ENCODE peak calls at places on chromosome X, in five cellular contexts. One of them, this sample, is unnamed. For H3K4me1, the result is how much of the 10 kb centered on the place peaks cover.

GRCh38 chrX:131521824-131522223 is 22.1 kb upstream of the OR13H1 start:
- DNase-seq in colonic mucosa: no peak
- DNase-seq in GM12878: no peak
- DNase-seq in pancreas: no peak
- DNase-seq in mammary epithelial cell: no peak
- DNase-seq in this sample: no peak

GRCh38 chrX:53223955-53224859 is 800 bp downstream of the KDM5C start:
- DNase-seq in colonic mucosa: peak
- DNase-seq in GM12878: no peak
- DNase-seq in pancreas: peak
- DNase-seq in mammary epithelial cell: peak
- DNase-seq in this sample: no peak

GRCh38 chrX:151396042-151396826 is 772 bp upstream of the VMA21 start:
- DNase-seq in colonic mucosa: no peak
- DNase-seq in GM12878: peak
- DNase-seq in pancreas: no peak
- DNase-seq in mammary epithelial cell: no peak
- DNase-seq in this sample: no peak

GRCh38 chrX:80929251-80929650 is 119.6 kb upstream of the BRWD3 start:
- DNase-seq in colonic mucosa: no peak
- DNase-seq in GM12878: no peak
- DNase-seq in pancreas: no peak
- DNase-seq in mammary epithelial cell: no peak
- DNase-seq in this sample: no peak

GRCh38 chrX:44244008-44244407 is 99.5 kb downstream of the EFHC2 start:
- DNase-seq in colonic mucosa: no peak
- DNase-seq in GM12878: no peak
- DNase-seq in pancreas: no peak
- DNase-seq in mammary epithelial cell: peak
- DNase-seq in this sample: no peak

GRCh38 chrX:109911046-109911445 is 91.9 kb upstream of the TMEM164 start:
- DNase-seq in colonic mucosa: no peak
- DNase-seq in GM12878: no peak
- DNase-seq in pancreas: no peak
- DNase-seq in mammary epithelial cell: no peak
- DNase-seq in this sample: no peak

GRCh38 chrX:120238947-120239346 is 11.7 kb upstream of the ZBTB33 start:
- DNase-seq in colonic mucosa: no peak
- DNase-seq in GM12878: no peak
- DNase-seq in pancreas: no peak
- DNase-seq in mammary epithelial cell: no peak
- DNase-seq in this sample: no peak

GRCh38 chrX:129875669-129876068 is 30.3 kb upstream of the UTP14A start:
- DNase-seq in colonic mucosa: no peak
- DNase-seq in GM12878: no peak
- DNase-seq in pancreas: no peak
- DNase-seq in mammary epithelial cell: peak
- DNase-seq in this sample: no peak

GRCh38 chrX:11349661-11350337 is 56.6 kb downstream of the AMELX start:
- DNase-seq in colonic mucosa: no peak
- DNase-seq in GM12878: no peak
- DNase-seq in pancreas: no peak
- DNase-seq in mammary epithelial cell: no peak
- DNase-seq in this sample: no peak

GRCh38 chrX:73930300-73930699 is 367.3 kb downstream of the CHIC1 start:
- DNase-seq in colonic mucosa: no peak
- DNase-seq in GM12878: no peak
- DNase-seq in pancreas: no peak
- DNase-seq in mammary epithelial cell: peak
- DNase-seq in this sample: no peak

GRCh38 chrX:54043696-54044125 is 562 bp downstream of the PHF8 start:
- DNase-seq in colonic mucosa: peak
- DNase-seq in GM12878: no peak
- DNase-seq in pancreas: no peak
- DNase-seq in mammary epithelial cell: peak
- DNase-seq in this sample: peak

GRCh38 chrX:100264200-100264599 is 145.9 kb downstream of the PCDH19 start:
- DNase-seq in colonic mucosa: no peak
- DNase-seq in GM12878: peak
- DNase-seq in pancreas: no peak
- DNase-seq in mammary epithelial cell: peak
- DNase-seq in this sample: no peak

GRCh38 chrX:97740044-97740443 is 856.3 kb downstream of the RPA4 start:
- DNase-seq in colonic mucosa: no peak
- DNase-seq in GM12878: no peak
- DNase-seq in pancreas: no peak
- DNase-seq in mammary epithelial cell: peak
- DNase-seq in this sample: no peak

GRCh38 chrX:111100191-111100590 is 4.2 kb downstream of the PAK3 start:
- DNase-seq in colonic mucosa: peak
- DNase-seq in GM12878: no peak
- DNase-seq in pancreas: peak
- DNase-seq in mammary epithelial cell: peak
- DNase-seq in this sample: no peak

GRCh38 chrX:96081891-96082290 is 602.8 kb upstream of the DIAPH2 start:
- DNase-seq in colonic mucosa: no peak
- DNase-seq in GM12878: no peak
- DNase-seq in pancreas: no peak
- DNase-seq in mammary epithelial cell: no peak
- DNase-seq in this sample: no peak

GRCh38 chrX:110310896-110311295 is 7.0 kb downstream of the AMMECR1 start:
- DNase-seq in colonic mucosa: no peak
- DNase-seq in GM12878: no peak
- DNase-seq in pancreas: no peak
- DNase-seq in mammary epithelial cell: no peak
- DNase-seq in this sample: no peak

GRCh38 chrX:44874481-44875184 is 1.6 kb downstream of the KDM6A start:
- DNase-seq in colonic mucosa: peak
- DNase-seq in GM12878: no peak
- DNase-seq in pancreas: peak
- DNase-seq in mammary epithelial cell: peak
- DNase-seq in this sample: no peak

GRCh38 chrX:49230500-49231232 is 2.5 kb downstream of the CACNA1F start:
- DNase-seq in colonic mucosa: peak
- DNase-seq in GM12878: no peak
- DNase-seq in pancreas: peak
- DNase-seq in mammary epithelial cell: no peak
- DNase-seq in this sample: peak

GRCh38 chrX:150627957-150628356 is 59.5 kb downstream of the MTM1 start:
- DNase-seq in colonic mucosa: no peak
- DNase-seq in GM12878: no peak
- DNase-seq in pancreas: no peak
- DNase-seq in mammary epithelial cell: no peak
- DNase-seq in this sample: no peak

GRCh38 chrX:10901290-10901633 is 209.9 kb upstream of the HCCS start:
- DNase-seq in colonic mucosa: no peak
- DNase-seq in GM12878: no peak
- DNase-seq in pancreas: no peak
- DNase-seq in mammary epithelial cell: no peak
- DNase-seq in this sample: no peak

GRCh38 chrX:2220829-2221567 is 279.8 kb downstream of the DHRSX start:
- DNase-seq in colonic mucosa: no peak
- DNase-seq in GM12878: no peak
- DNase-seq in pancreas: no peak
- DNase-seq in mammary epithelial cell: no peak
- DNase-seq in this sample: no peak

GRCh38 chrX:11267311-11267910 is 25.8 kb upstream of the AMELX start:
- DNase-seq in colonic mucosa: no peak
- DNase-seq in GM12878: no peak
- DNase-seq in pancreas: no peak
- DNase-seq in mammary epithelial cell: no peak
- DNase-seq in this sample: no peak

DNA sequence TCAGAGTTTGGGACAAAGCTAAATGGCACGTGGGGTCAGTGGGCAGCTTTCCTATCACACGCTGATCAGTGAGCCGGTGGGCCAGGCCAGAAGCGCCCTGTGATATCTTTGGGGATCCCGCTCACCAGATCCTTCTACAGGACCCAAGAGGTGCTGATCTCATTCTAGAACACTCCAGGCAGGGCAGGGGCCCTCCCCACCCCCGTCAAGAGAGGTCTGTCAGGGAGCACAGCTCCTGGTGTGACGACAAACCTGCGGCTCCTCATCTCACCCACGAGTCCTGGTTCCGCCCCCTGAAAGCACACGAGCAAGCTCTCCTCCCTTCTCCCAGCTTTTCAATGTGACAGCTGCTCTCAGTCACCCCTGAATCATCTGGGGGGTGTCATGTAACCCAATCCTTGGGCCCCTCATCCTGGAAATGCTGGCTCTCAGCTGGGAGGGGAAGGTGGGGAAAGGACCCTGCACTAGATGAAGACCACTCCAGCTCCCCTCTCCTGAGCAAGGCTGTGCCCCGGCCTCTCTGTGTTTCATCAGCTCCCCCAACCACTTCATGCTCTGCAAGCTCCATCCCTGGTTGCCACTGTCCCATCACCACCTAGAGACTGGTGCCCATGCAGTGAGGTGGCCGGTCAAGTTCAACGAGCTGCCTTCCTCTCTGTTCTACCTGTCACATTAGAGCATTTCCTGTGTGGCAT is 4.6 kb downstream of the HCFC1 start:
- DNase-seq in colonic mucosa: no peak
- DNase-seq in GM12878: no peak
- DNase-seq in pancreas: no peak
- DNase-seq in mammary epithelial cell: no peak
- DNase-seq in this sample: no peak
- H3K4me1 ChIP-seq in colonic mucosa: under half
- H3K4me1 ChIP-seq in GM12878: under half
- H3K4me1 ChIP-seq in pancreas: under half
- H3K4me1 ChIP-seq in mammary epithelial cell: under half
- H3K4me1 ChIP-seq in this sample: under half

DNA sequence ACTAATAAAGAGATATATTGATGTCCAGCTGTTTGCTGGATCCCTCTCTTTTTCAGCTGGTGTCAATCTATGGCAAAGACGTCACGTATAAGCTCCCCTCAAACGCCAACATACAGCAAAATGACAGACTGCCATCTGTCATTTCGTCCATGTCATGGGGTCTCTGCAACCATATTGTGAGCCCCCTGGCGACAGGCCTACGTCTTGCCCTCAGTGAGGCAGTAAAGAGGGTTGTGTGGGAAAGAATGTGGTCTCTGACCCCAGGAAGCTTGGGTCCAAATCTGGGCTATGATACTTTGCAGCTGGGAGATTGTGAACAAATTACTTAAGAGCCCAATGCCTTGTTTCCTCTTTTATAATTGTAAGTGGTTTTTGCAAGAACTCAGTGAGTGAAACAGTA is 7.4 kb downstream of the SUPT20HL2 start:
- DNase-seq in colonic mucosa: no peak
- DNase-seq in GM12878: no peak
- DNase-seq in pancreas: no peak
- DNase-seq in mammary epithelial cell: no peak
- DNase-seq in this sample: no peak
- TF ChIP-seq CTCF in colonic mucosa: no peak
- TF ChIP-seq CTCF in GM12878: no peak
- TF ChIP-seq CTCF in pancreas: no peak
- TF ChIP-seq CTCF in mammary epithelial cell: no peak
- TF ChIP-seq CTCF in this sample: no peak

DNA sequence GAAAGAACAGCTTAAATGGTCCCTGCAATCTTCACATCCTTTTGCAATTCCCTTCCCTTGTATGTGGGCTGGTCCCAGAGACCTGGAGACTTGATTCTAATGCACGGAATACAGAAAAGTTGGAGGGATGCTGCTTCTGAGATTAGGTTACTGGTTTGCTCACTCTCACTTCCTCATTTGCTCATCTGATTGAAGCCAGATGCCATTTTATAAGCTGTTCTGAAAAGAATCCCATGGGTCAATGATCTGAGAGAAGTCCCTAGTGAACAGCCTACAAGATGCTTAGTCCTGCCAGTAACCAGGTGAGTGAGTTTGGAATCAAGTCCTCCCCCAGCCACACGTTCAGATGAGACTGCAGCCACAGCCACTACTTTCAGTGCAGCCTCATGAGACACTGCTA is 35.9 kb downstream of the MAGEA1 start:
- DNase-seq in colonic mucosa: no peak
- DNase-seq in GM12878: peak
- DNase-seq in pancreas: no peak
- DNase-seq in mammary epithelial cell: no peak
- DNase-seq in this sample: no peak
- H3K27ac ChIP-seq in colonic mucosa: no peak
- H3K27ac ChIP-seq in GM12878: no peak
- H3K27ac ChIP-seq in pancreas: no peak
- H3K27ac ChIP-seq in mammary epithelial cell: no peak
- H3K27ac ChIP-seq in this sample: no peak

DNA sequence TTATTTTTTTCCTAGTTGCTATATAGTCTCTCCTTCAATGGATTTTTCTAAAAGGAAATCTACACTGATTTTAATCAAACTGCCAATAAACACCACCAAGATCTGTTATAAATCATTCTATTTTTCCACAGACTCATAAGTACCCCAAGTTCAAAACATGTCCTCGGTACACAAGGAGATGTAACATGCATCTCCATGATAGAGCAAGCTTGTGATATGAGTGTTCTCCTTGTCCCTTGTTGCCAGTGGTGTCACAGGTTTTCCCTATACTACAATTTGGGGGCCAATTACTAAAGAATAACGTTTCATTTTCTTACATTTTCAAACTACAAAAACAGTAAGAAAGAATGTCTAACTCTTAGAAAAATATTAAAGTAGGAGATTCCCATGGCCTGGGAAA is 491 bp downstream of the ARHGEF6 start:
- DNase-seq in colonic mucosa: no peak
- DNase-seq in GM12878: no peak
- DNase-seq in pancreas: no peak
- DNase-seq in mammary epithelial cell: no peak
- DNase-seq in this sample: no peak
- H3K4me1 ChIP-seq in colonic mucosa: under half
- H3K4me1 ChIP-seq in GM12878: under half
- H3K4me1 ChIP-seq in pancreas: under half
- H3K4me1 ChIP-seq in mammary epithelial cell: under half
- H3K4me1 ChIP-seq in this sample: under half

GRCh38 chrX:57447856-57448255 is 144.0 kb upstream of the ZXDB start:
- DNase-seq in colonic mucosa: no peak
- DNase-seq in GM12878: no peak
- DNase-seq in pancreas: no peak
- DNase-seq in mammary epithelial cell: no peak
- DNase-seq in this sample: no peak

GRCh38 chrX:57445046-57445445 is 146.8 kb upstream of the ZXDB start:
- DNase-seq in colonic mucosa: no peak
- DNase-seq in GM12878: no peak
- DNase-seq in pancreas: no peak
- DNase-seq in mammary epithelial cell: peak
- DNase-seq in this sample: no peak
- TF ChIP-seq CTCF in colonic mucosa: no peak
- TF ChIP-seq CTCF in GM12878: no peak
- TF ChIP-seq CTCF in pancreas: no peak
- TF ChIP-seq CTCF in mammary epithelial cell: no peak
- TF ChIP-seq CTCF in this sample: no peak

GRCh38 chrX:107825698-107826285 is at the start of gene MID2:
- DNase-seq in colonic mucosa: peak
- DNase-seq in GM12878: no peak
- DNase-seq in pancreas: peak
- DNase-seq in mammary epithelial cell: peak
- DNase-seq in this sample: peak
- H3K27ac ChIP-seq in colonic mucosa: peak
- H3K27ac ChIP-seq in GM12878: no peak
- H3K27ac ChIP-seq in pancreas: peak
- H3K27ac ChIP-seq in mammary epithelial cell: peak
- H3K27ac ChIP-seq in this sample: peak